ENCODE peak calls at places on chromosomes 12 and 14, in six cellular contexts. R is mesenchymal stem cell, X is neuronal stem cell, K is H1, T is IMR-90, U is trophoblast cell. D is an unnamed sample.

GRCh38 chr12:52508211-52508610 is 12.0 kb downstream of the KRT5 start:
- DNase-seq in R (no peak), X (no peak), K (no peak), T (no peak), U (no peak), D (no peak)

GRCh38 chr12:57765003-57765697 is 1.7 kb downstream of the CYP27B1 start:
- DNase-seq in R (peak), X (no peak), K (no peak), T (peak), U (peak), D (peak)

GRCh38 chr12:50006754-50007442 is 18.4 kb downstream of the RACGAP1 start:
- DNase-seq in R (peak), X (no peak), K (no peak), T (peak), U (no peak), D (no peak)

GRCh38 chr12:176321-177181 is 37.4 kb downstream of the SLC6A12 start:
- DNase-seq in R (peak), X (no peak), K (no peak), T (peak), U (no peak), D (no peak)

GRCh38 chr12:105698047-105698446 is 367.6 kb downstream of the C12orf75 start:
- DNase-seq in R (peak), X (no peak), K (no peak), T (no peak), U (no peak), D (no peak)

GRCh38 chr12:52160200-52160599 is 31.6 kb downstream of the KRT80 start:
- DNase-seq in R (no peak), X (no peak), K (no peak), T (no peak), U (peak), D (no peak)

GRCh38 chr14:21987937-21988336 is 314.3 kb upstream of the OR4E1 start:
- DNase-seq in R (peak), X (peak), K (no peak), T (peak), U (peak), D (no peak)

GRCh38 chr12:127006972-127007371 is 1260.0 kb upstream of the TMEM132C start:
- DNase-seq in R (no peak), X (no peak), K (no peak), T (no peak), U (no peak), D (no peak)

GRCh38 chr12:2396448-2396871 is 343.7 kb downstream of the CACNA1C start:
- DNase-seq in R (no peak), X (no peak), K (no peak), T (peak), U (no peak), D (no peak)

GRCh38 chr12:49903700-49904423 is at the start of gene FAIM2:
- DNase-seq in R (peak), X (no peak), K (no peak), T (peak), U (no peak), D (peak)

GRCh38 chr14:105484069-105484996 is 2.4 kb upstream of the CRIP1 start:
- DNase-seq in R (peak), X (no peak), K (no peak), T (no peak), U (peak), D (no peak)

GRCh38 chr12:24414421-24414820 is 465.0 kb upstream of the SOX5 start:
- DNase-seq in R (no peak), X (no peak), K (no peak), T (no peak), U (no peak), D (no peak)

GRCh38 chr12:13336216-13336615 is 139.7 kb downstream of the EMP1 start:
- DNase-seq in R (no peak), X (no peak), K (no peak), T (no peak), U (no peak), D (no peak)

GRCh38 chr14:76376409-76376877 is 506 bp downstream of the ESRRB start:
- DNase-seq in R (no peak), X (no peak), K (no peak), T (no peak), U (no peak), D (no peak)

GRCh38 chr12:124663771-124664366 is 96.5 kb upstream of the NCOR2 start:
- DNase-seq in R (peak), X (no peak), K (no peak), T (no peak), U (no peak), D (no peak)

GRCh38 chr12:59164991-59165718 is 244.9 kb upstream of the LRIG3 start:
- DNase-seq in R (peak), X (peak), K (no peak), T (peak), U (peak), D (no peak)

GRCh38 chr12:111330800-111331752 is 37.8 kb downstream of the PHETA1 start:
- DNase-seq in R (peak), X (no peak), K (no peak), T (peak), U (peak), D (no peak)

GRCh38 chr12:26226629-26227375 is 31.4 kb downstream of the SSPN start:
- DNase-seq in R (peak), X (peak), K (peak), T (no peak), U (peak), D (peak)

GRCh38 chr12:25884024-25884919 is 74.2 kb upstream of the RASSF8 start:
- DNase-seq in R (no peak), X (no peak), K (no peak), T (no peak), U (no peak), D (peak)

GRCh38 chr14:59360923-59361794 is 104.0 kb downstream of the GPR135 start:
- DNase-seq in R (peak), X (no peak), K (no peak), T (peak), U (peak), D (no peak)

GRCh38 chr12:115824936-115825602 is 452.4 kb downstream of the MED13L start:
- DNase-seq in R (no peak), X (no peak), K (no peak), T (no peak), U (no peak), D (no peak)

GRCh38 chr12:82740129-82741000 is 53.7 kb downstream of the TMTC2 start:
- DNase-seq in R (peak), X (no peak), K (no peak), T (peak), U (no peak), D (peak)

GRCh38 chr12:78035913-78036658 is 205.4 kb downstream of the NAV3 start:
- DNase-seq in R (no peak), X (no peak), K (no peak), T (peak), U (no peak), D (no peak)

GRCh38 chr12:108457006-108457733 is 57.9 kb upstream of the FICD start:
- DNase-seq in R (peak), X (peak), K (no peak), T (peak), U (peak), D (peak)

GRCh38 chr14:70808023-70808401 is 1.3 kb downstream of the MAP3K9 start:
- DNase-seq in R (no peak), X (no peak), K (no peak), T (no peak), U (no peak), D (peak)

GRCh38 chr14:39102265-39102968 is 618 bp downstream of the SEC23A start:
- DNase-seq in R (peak), X (no peak), K (no peak), T (peak), U (peak), D (no peak)

GRCh38 chr12:93970892-93971688 is 177.3 kb upstream of the PLXNC1 start:
- DNase-seq in R (no peak), X (no peak), K (no peak), T (no peak), U (no peak), D (no peak)

GRCh38 chr14:97061714-97062113 is 264.5 kb downstream of the VRK1 start:
- DNase-seq in R (no peak), X (no peak), K (no peak), T (no peak), U (no peak), D (no peak)

GRCh38 chr14:104103061-104104005 is 17.8 kb downstream of the ASPG start:
- DNase-seq in R (no peak), X (no peak), K (no peak), T (no peak), U (no peak), D (peak)

GRCh38 chr14:39241637-39242036 is 7.9 kb downstream of the MIA2 start:
- DNase-seq in R (no peak), X (no peak), K (no peak), T (no peak), U (no peak), D (no peak)

GRCh38 chr14:99348816-99349609 is 77.0 kb upstream of the BCL11B start:
- DNase-seq in R (no peak), X (no peak), K (no peak), T (no peak), U (no peak), D (no peak)

GRCh38 chr14:71538288-71538687 is 393.9 kb upstream of the RGS6 start:
- DNase-seq in R (no peak), X (no peak), K (no peak), T (no peak), U (no peak), D (no peak)

GRCh38 chr12:64627781-64628180 is 17.5 kb downstream of the RASSF3 start:
- DNase-seq in R (peak), X (no peak), K (no peak), T (peak), U (peak), D (no peak)

GRCh38 chr14:57136669-57137068 is 132.0 kb downstream of the EXOC5 start:
- DNase-seq in R (no peak), X (no peak), K (no peak), T (no peak), U (no peak), D (no peak)

GRCh38 chr12:20577054-20577453 is 118.1 kb upstream of the SLCO1C1 start:
- DNase-seq in R (no peak), X (no peak), K (no peak), T (no peak), U (no peak), D (no peak)

GRCh38 chr14:101861464-101861863 is 100.0 kb downstream of the PPP2R5C start:
- DNase-seq in R (no peak), X (no peak), K (no peak), T (no peak), U (no peak), D (no peak)

GRCh38 chr12:104573-105081 is 38.1 kb downstream of the IQSEC3 start:
- DNase-seq in R (no peak), X (no peak), K (no peak), T (no peak), U (no peak), D (peak)

GRCh38 chr12:28872654-28873268 is 276.3 kb upstream of the FAR2 start:
- DNase-seq in R (peak), X (peak), K (peak), T (peak), U (peak), D (peak)

GRCh38 chr12:75798527-75798926 is 233.0 kb downstream of the PHLDA1 start:
- DNase-seq in R (no peak), X (no peak), K (no peak), T (no peak), U (peak), D (no peak)

GRCh38 chr14:61266436-61267220 is 14.5 kb downstream of the TMEM30B start:
- DNase-seq in R (no peak), X (no peak), K (no peak), T (no peak), U (no peak), D (no peak)

GRCh38 chr14:61269321-61270083 is 11.6 kb downstream of the TMEM30B start:
- DNase-seq in R (peak), X (peak), K (no peak), T (peak), U (peak), D (peak)

GRCh38 chr14:61268797-61269196 is 12.3 kb downstream of the TMEM30B start:
- DNase-seq in R (no peak), X (no peak), K (no peak), T (peak), U (no peak), D (no peak)

GRCh38 chr14:61264699-61265098 is 16.4 kb downstream of the TMEM30B start:
- DNase-seq in R (no peak), X (no peak), K (no peak), T (no peak), U (no peak), D (no peak)

GRCh38 chr14:61267336-61267735 is 13.8 kb downstream of the TMEM30B start:
- DNase-seq in R (no peak), X (no peak), K (no peak), T (peak), U (no peak), D (no peak)
- H4K91ac ChIP-seq in R (no peak), X (no peak), K (no peak), T (no peak), U (no peak), D (no peak)

DNA sequence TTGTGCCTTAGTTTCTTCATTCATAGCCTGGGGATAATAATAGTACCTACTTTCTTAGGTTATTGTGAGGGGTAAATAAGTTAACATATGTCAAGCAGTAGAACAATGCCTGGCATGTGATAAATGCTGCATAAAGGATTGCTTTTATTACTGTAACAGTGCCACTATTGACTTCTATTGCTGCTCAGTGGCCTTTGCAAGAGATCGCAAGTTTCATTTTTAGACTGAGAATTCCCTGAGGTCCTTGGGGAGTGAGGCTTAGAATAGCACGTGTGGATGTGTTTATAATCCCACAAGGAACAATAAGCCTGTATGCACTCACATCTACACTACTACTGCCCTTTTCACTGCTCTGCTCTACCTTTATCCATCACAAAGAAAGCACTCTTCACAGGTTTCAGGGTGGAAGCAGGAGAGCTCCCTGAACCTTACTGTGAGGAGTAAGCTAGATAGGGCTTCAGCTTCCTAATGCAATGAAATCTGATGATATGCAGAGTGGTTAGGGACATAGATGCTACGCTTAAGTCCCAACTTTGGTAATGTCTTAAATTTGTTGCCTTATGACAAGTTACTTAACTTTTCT is 302.6 kb downstream of the SNAPC1 start:
- DNase-seq in R (no peak), X (no peak), K (no peak), T (no peak), U (no peak), D (no peak)
- H2AK5ac ChIP-seq in R (no peak), X (no peak), K (no peak), T (no peak), U (no peak), D (no peak)

GRCh38 chr12:5217936-5218335 is 174.3 kb downstream of the KCNA5 start:
- DNase-seq in R (no peak), X (no peak), K (no peak), T (no peak), U (no peak), D (no peak)

GRCh38 chr12:5220835-5221234 is 177.2 kb downstream of the KCNA5 start:
- DNase-seq in R (no peak), X (no peak), K (no peak), T (peak), U (peak), D (no peak)

GRCh38 chr12:5226581-5226980 is 182.9 kb downstream of the KCNA5 start:
- DNase-seq in R (no peak), X (no peak), K (no peak), T (no peak), U (no peak), D (no peak)

GRCh38 chr12:5222011-5222461 is 178.4 kb downstream of the KCNA5 start:
- DNase-seq in R (no peak), X (no peak), K (no peak), T (no peak), U (no peak), D (peak)

GRCh38 chr12:5222729-5223128 is 179.1 kb downstream of the KCNA5 start:
- DNase-seq in R (no peak), X (no peak), K (no peak), T (no peak), U (no peak), D (no peak)
- H4K91ac ChIP-seq in R (no peak), X (no peak), K (no peak), T (no peak), U (no peak), D (no peak)

GRCh38 chr12:22865822-22866221 is 240.9 kb downstream of the ETNK1 start:
- DNase-seq in R (no peak), X (no peak), K (no peak), T (no peak), U (no peak), D (no peak)
- H2AK5ac ChIP-seq in R (no peak), X (no peak), K (no peak), T (no peak), U (no peak), D (no peak)

DNA sequence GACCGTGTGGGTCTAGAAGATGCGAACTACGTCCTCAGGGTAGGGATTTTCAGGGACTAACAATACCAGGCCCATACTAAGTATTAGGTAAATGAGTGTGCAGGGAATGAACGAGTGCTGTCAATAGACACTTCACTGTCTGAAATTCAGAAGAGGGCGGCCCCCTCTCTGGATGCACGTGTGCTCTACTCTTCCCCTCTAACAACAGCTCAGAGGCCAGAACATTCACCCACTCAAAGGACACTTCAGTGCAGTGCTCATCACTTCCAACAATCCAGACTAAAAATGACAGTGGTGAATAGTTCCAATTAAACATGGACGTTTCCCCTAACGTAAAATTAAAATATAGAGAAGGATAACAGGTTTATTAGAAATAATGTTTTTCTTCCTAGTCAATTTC is 199.9 kb downstream of the CALM1 start:
- DNase-seq in R (no peak), X (no peak), K (no peak), T (no peak), U (no peak), D (no peak)
- H4K91ac ChIP-seq in R (no peak), X (no peak), K (no peak), T (no peak), U (no peak), D (no peak)

DNA sequence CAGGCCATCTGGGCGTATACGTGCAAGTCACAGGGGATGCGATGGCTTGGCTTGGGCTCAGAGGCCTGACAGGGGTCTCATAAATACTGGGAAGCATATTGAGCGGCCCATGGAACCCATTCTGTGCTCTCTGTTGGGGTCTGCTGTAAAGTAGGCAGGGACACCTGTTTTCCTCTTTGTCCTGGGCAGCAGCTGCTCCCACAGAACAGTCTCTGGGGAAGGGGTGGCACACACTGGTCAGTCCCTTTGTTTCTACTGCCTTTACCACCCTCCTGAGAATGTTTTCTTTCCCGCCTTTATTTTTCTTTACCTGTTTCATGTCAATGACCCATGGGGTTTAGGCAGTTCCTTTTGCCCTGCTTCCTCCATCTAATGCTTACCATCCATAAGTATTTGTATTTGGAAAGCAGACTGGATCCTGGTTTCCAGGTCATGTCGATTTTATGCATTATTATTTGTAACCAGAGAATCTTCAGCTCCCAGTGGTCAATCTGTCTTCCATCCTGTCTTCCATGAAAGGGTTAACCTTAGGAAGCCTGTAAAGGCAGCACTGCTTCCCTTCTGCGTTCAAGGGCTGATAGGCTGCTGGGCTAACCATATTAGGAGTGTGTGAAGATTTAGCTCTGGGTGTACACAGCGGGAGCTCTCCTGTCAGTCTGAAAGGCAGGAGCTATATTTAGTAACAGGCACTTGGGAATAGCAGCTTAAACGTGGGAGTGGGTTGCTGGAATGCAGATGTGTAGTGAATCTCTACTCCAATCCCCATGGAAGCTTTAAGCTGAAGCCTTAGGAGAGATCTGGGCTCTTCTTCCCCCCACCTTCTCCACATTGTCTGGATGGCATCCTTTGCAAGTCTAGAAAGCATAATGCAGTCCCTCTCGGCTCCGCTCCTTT is 124.0 kb downstream of the DYRK2 start:
- DNase-seq in R (peak), X (peak), K (peak), T (peak), U (no peak), D (peak)
- H2AK5ac ChIP-seq in R (peak), X (no peak), K (no peak), T (peak), U (peak), D (no peak)